ENCODE peak calls at places on chromosomes 12 and 14, in four cellular contexts. A is psoas muscle, B is pancreas, I is right atrium auricular region. G is an unnamed sample.

GRCh38 chr14:39232554-39233415 is 930 bp upstream of the MIA2 start:
- DNase-seq in A (no peak), B (no peak), I (no peak), G (no peak)

GRCh38 chr14:92755495-92755894 is 7.1 kb upstream of the LGMN start:
- DNase-seq in A (no peak), B (no peak), I (no peak), G (no peak)

GRCh38 chr14:104436741-104437701 is 142.5 kb upstream of the C14orf180 start:
- DNase-seq in A (peak; percentile 36), B (peak; percentile 70), I (peak; percentile 54), G (no peak)

GRCh38 chr14:91090733-91091132 is 23.1 kb upstream of the DGLUCY start:
- DNase-seq in A (no peak), B (no peak), I (no peak), G (no peak)

GRCh38 chr14:103356151-103356766 is 22.2 kb downstream of the EIF5 start:
- DNase-seq in A (no peak), B (no peak), I (no peak), G (no peak)

GRCh38 chr14:100654814-100655795 is 67.9 kb upstream of the BEGAIN start:
- DNase-seq in A (no peak), B (peak; percentile 77), I (no peak), G (no peak)

GRCh38 chr14:92794547-92794941 is 439 bp downstream of the GOLGA5 start:
- DNase-seq in A (peak; percentile 60), B (no peak), I (no peak), G (no peak)

GRCh38 chr12:6951551-6952120 is 480 bp downstream of the PTPN6 start:
- DNase-seq in A (peak; percentile 53), B (peak; percentile 34), I (no peak), G (no peak)

GRCh38 chr12:65608319-65608916 is 215.9 kb upstream of the HMGA2 start:
- DNase-seq in A (no peak), B (no peak), I (no peak), G (no peak)

GRCh38 chr12:29320295-29321090 is 60.5 kb downstream of the ERGIC2 start:
- DNase-seq in A (no peak), B (no peak), I (no peak), G (no peak)

GRCh38 chr12:110563702-110564470 is 19.2 kb downstream of the PPTC7 start:
- DNase-seq in A (no peak), B (no peak), I (no peak), G (no peak)

GRCh38 chr12:58393152-58393551 is 451.8 kb downstream of the ATP23 start:
- DNase-seq in A (no peak), B (no peak), I (no peak), G (no peak)

GRCh38 chr12:105427883-105428282 is 97.4 kb downstream of the C12orf75 start:
- DNase-seq in A (no peak), B (no peak), I (no peak), G (no peak)

GRCh38 chr12:95323204-95323603 is 105.6 kb downstream of the VEZT start:
- DNase-seq in A (no peak), B (no peak), I (no peak), G (no peak)

GRCh38 chr12:112018571-112019237 is 5.5 kb downstream of the ERP29 start:
- DNase-seq in A (no peak), B (no peak), I (no peak), G (no peak)

GRCh38 chr14:84129028-84129427 is 1400.9 kb upstream of the FLRT2 start:
- DNase-seq in A (no peak), B (no peak), I (no peak), G (no peak)

GRCh38 chr12:23197266-23197665 is 572.3 kb downstream of the ETNK1 start:
- DNase-seq in A (no peak), B (no peak), I (no peak), G (no peak)

GRCh38 chr12:125005652-125006051 is 12.2 kb downstream of the BRI3BP start:
- DNase-seq in A (no peak), B (no peak), I (no peak), G (no peak)

GRCh38 chr14:54086780-54087179 is 130.2 kb upstream of the BMP4 start:
- DNase-seq in A (no peak), B (no peak), I (no peak), G (no peak)

GRCh38 chr12:65720739-65721138 is 103.5 kb upstream of the HMGA2 start:
- DNase-seq in A (no peak), B (no peak), I (no peak), G (no peak)

GRCh38 chr12:62434504-62435336 is 31.9 kb upstream of the MON2 start:
- DNase-seq in A (no peak), B (no peak), I (no peak), G (no peak)

GRCh38 chr14:69044965-69045555 is 66.0 kb upstream of the ACTN1 start:
- DNase-seq in A (peak; percentile 57), B (no peak), I (no peak), G (peak; percentile 73)

GRCh38 chr12:78470354-78471195 is 394.0 kb upstream of the SYT1 start:
- DNase-seq in A (no peak), B (no peak), I (no peak), G (no peak)

GRCh38 chr14:90354551-90355298 is 23.0 kb upstream of the NRDE2 start:
- DNase-seq in A (no peak), B (no peak), I (no peak), G (no peak)

GRCh38 chr12:106495354-106495965 is 87.3 kb upstream of the RFX4 start:
- DNase-seq in A (no peak), B (no peak), I (no peak), G (no peak)

GRCh38 chr14:74401504-74402241 is 24.3 kb downstream of the SYNDIG1L start:
- DNase-seq in A (peak; percentile 58), B (no peak), I (no peak), G (no peak)

GRCh38 chr14:33682746-33683145 is 268.1 kb downstream of the EGLN3 start:
- DNase-seq in A (peak; percentile 79), B (no peak), I (peak; percentile 63), G (peak; percentile 80)

GRCh38 chr12:2958432-2959193 is 584 bp upstream of the TEAD4 start:
- DNase-seq in A (peak; percentile 73), B (peak; percentile 84), I (no peak), G (peak; percentile 48)

GRCh38 chr14:103629503-103630121 is 601 bp downstream of the KLC1 start:
- DNase-seq in A (peak; percentile 80), B (peak; percentile 65), I (no peak), G (peak; percentile 51)

DNA sequence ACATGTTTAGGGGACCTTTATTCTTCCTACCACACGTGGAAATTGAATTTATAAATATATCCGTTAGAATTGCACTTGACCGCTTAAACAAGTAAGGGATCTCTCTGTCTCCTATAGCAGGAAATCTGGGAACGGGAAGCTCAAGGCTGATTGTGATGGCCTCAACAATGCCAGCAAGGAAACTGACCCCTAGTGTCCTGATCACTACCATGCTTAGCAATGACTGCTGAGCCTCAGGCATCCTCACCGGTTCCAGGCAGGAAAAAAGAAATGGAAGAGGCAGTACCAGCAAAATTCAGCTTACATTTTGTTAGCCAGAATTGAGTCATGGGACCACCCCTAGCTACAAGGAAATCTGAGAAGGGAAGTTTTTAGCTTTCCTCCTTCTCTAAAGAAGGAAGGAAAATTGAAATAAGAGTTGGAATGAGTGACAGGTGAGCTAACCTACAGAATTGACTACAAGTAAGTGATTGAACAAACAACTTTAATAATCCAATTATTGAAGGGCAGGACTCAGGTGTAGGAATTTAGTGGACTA is 43.9 kb upstream of the AMN1 start:
- DNase-seq in A (no peak), B (no peak), I (no peak), G (no peak)
- H3K4me1 ChIP-seq in A (no peaks in the 10 kb centered on the region), B (peaks cover 8% of the 10 kb centered on the region), I (no peaks in the 10 kb centered on the region), G (no peaks in the 10 kb centered on the region)

GRCh38 chr14:96114002-96114401 is 74.8 kb downstream of the C14orf132 start:
- DNase-seq in A (no peak), B (no peak), I (no peak), G (no peak)

GRCh38 chr14:96120392-96120791 is 81.2 kb downstream of the C14orf132 start:
- DNase-seq in A (no peak), B (no peak), I (peak; percentile 5), G (no peak)

GRCh38 chr14:96119947-96120346 is 80.8 kb downstream of the C14orf132 start:
- DNase-seq in A (no peak), B (no peak), I (no peak), G (no peak)

GRCh38 chr14:96117997-96118790 is 79.0 kb downstream of the C14orf132 start:
- DNase-seq in A (no peak), B (no peak), I (no peak), G (no peak)

GRCh38 chr14:96117101-96117897 is 78.1 kb downstream of the C14orf132 start:
- DNase-seq in A (no peak), B (no peak), I (no peak), G (no peak)
- H3K4me1 ChIP-seq in A (no peaks in the 10 kb centered on the region), B (no peaks in the 10 kb centered on the region), I (no peaks in the 10 kb centered on the region), G (no peaks in the 10 kb centered on the region)

DNA sequence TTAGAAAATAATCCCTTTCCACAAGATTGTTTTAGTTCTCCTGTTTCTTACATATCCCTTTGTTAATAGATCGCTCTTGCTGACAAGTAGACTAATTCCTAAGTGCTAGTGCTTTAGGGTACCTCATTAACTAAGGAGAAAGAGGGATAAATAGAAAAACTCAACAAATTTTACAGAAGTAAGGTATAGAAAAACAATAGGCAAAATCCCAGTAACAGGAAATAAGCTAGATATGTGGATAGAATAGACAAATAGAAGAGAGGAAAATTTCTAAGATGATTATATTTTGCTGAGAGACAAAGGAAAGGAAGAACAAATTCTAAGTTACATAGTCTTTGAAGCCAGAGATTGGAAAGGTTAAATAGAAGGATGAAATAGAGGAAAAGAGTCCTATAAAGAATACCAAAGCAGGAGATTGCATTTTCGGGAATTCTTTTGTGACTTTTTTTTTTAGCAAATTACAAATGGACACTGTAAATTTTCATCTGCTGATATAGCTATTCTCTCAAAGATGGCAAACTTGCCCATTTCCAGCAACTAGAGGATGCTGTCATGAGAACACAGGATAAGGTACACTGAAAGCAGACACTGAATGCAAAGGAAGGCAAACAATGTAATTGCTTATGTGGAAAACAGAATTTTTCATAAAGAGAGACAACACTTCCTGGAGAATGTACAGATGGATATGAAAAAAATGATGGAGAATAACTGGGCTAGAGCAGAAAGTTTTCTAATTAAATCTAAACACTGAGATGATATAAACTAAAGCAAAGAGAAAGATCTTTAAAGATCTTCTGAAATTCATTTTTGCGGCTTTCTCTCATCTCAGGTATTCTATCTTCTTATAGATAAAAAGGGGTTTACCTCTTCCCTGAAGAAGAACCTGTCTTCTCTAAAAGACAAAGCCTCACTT is 765 bp downstream of the CD69 start:
- DNase-seq in A (no peak), B (no peak), I (no peak), G (no peak)
- H3K4me1 ChIP-seq in A (no peaks in the 10 kb centered on the region), B (no peaks in the 10 kb centered on the region), I (no peaks in the 10 kb centered on the region), G (no peaks in the 10 kb centered on the region)

GRCh38 chr12:25421651-25422150 is 131.4 kb downstream of the LMNTD1 start:
- DNase-seq in A (no peak), B (no peak), I (no peak), G (no peak)

GRCh38 chr12:25420116-25420515 is 133.0 kb downstream of the LMNTD1 start:
- DNase-seq in A (no peak), B (no peak), I (no peak), G (no peak)

GRCh38 chr12:25416516-25416915 is 136.6 kb downstream of the LMNTD1 start:
- DNase-seq in A (no peak), B (no peak), I (no peak), G (no peak)

GRCh38 chr12:25422241-25422640 is 130.8 kb downstream of the LMNTD1 start:
- DNase-seq in A (no peak), B (no peak), I (no peak), G (no peak)

DNA sequence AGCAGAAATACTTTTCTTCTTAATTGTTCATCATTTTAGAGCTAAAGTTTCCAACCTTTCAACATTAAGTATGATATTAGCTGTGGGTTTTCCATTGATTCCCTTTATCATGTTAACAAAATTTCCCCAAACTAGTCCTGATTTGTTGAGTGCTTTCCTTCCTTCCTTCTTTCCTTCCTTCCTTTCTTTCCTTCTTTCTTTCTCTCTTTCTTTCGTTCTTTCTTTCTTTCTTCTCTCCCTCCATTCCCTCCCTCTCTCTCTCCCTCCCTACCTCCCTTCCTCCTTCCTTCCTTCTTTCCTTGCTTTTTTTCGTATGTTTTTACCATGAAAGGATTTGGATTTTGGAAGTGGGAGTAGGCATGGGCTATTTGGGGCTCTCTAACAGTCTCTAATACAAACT is 133.5 kb downstream of the LMNTD1 start:
- DNase-seq in A (no peak), B (no peak), I (no peak), G (no peak)
- H3K4me1 ChIP-seq in A (no peaks in the 10 kb centered on the region), B (no peaks in the 10 kb centered on the region), I (no peaks in the 10 kb centered on the region), G (no peaks in the 10 kb centered on the region)

G was measured in uterus.